ENCODE peak calls at places on chromosomes 7 and 10, in nine cellular contexts. O is lower leg skin; C is astrocyte; R is CD4-positive, alpha-beta T cell; D is heart right ventricle; G is keratinocyte; T is nephron progenitor cell; V is OCI-LY7; L is left lung. M is an unnamed sample.

GRCh38 chr10:102791754-102792153 is 45.5 kb downstream of the CYP17A1 start:
- DNase-seq in O (no peak), C (no peak), R (no peak), D (no peak), G (no peak), T (no peak), V (no peak), L (no peak), M (no peak)

GRCh38 chr10:93488956-93489528 is 6.9 kb upstream of the MYOF start:
- DNase-seq in O (no peak), C (no peak), R (no peak), D (no peak), G (no peak), T (no peak), V (no peak), L (no peak), M (no peak)

GRCh38 chr7:131104611-131105293 is 222.9 kb upstream of the MKLN1 start:
- DNase-seq in O (no peak), C (no peak), R (no peak), D (no peak), G (no peak), T (no peak), V (peak), L (no peak), M (no peak)

GRCh38 chr10:26437637-26438461 is at the start of gene APBB1IP:
- DNase-seq in O (peak), C (no peak), R (peak), D (peak), G (no peak), T (peak), V (peak), L (peak), M (peak)

GRCh38 chr10:3471927-3472704 is 299.5 kb upstream of the PITRM1 start:
- DNase-seq in O (peak), C (peak), R (no peak), D (no peak), G (no peak), T (no peak), V (no peak), L (no peak), M (no peak)

GRCh38 chr7:18866359-18867036 is 250.9 kb downstream of the TWIST1 start:
- DNase-seq in O (peak), C (peak), R (no peak), D (no peak), G (peak), T (no peak), V (no peak), L (no peak), M (peak)

GRCh38 chr7:326845-327304 is 36.9 kb downstream of the FOXL3 start:
- DNase-seq in O (no peak), C (no peak), R (no peak), D (no peak), G (no peak), T (no peak), V (no peak), L (no peak), M (no peak)

GRCh38 chr10:110634527-110635209 is 9.5 kb upstream of the RBM20 start:
- DNase-seq in O (no peak), C (no peak), R (no peak), D (peak), G (no peak), T (no peak), V (no peak), L (peak), M (no peak)

GRCh38 chr7:102415685-102416225 is 17.6 kb upstream of the ORAI2 start:
- DNase-seq in O (no peak), C (no peak), R (peak), D (peak), G (no peak), T (no peak), V (peak), L (no peak), M (no peak)

GRCh38 chr7:94391716-94392390 is 2.8 kb upstream of the COL1A2 start:
- DNase-seq in O (no peak), C (peak), R (no peak), D (no peak), G (no peak), T (peak), V (no peak), L (no peak), M (no peak)

GRCh38 chr7:106155027-106155426 is 42.9 kb upstream of the SYPL1 start:
- DNase-seq in O (no peak), C (no peak), R (no peak), D (no peak), G (no peak), T (no peak), V (no peak), L (no peak), M (no peak)

GRCh38 chr7:158529181-158530096 is 58.2 kb downstream of the PTPRN2 start:
- DNase-seq in O (no peak), C (no peak), R (no peak), D (no peak), G (no peak), T (no peak), V (no peak), L (peak), M (no peak)

GRCh38 chr10:49164587-49165188 is 23.5 kb downstream of the TMEM273 start:
- DNase-seq in O (no peak), C (no peak), R (no peak), D (no peak), G (no peak), T (peak), V (peak), L (no peak), M (peak)

GRCh38 chr10:3407208-3407607 is 234.6 kb upstream of the PITRM1 start:
- DNase-seq in O (peak), C (peak), R (no peak), D (no peak), G (no peak), T (no peak), V (no peak), L (no peak), M (no peak)

GRCh38 chr10:102744374-102745051 is 765 bp downstream of the WBP1L start:
- DNase-seq in O (peak), C (no peak), R (no peak), D (no peak), G (no peak), T (peak), V (peak), L (no peak), M (no peak)

GRCh38 chr7:28865494-28866257 is 92.5 kb downstream of the TRIL start:
- DNase-seq in O (no peak), C (no peak), R (no peak), D (no peak), G (no peak), T (no peak), V (no peak), L (no peak), M (no peak)

GRCh38 chr7:142854505-142855400 is at the start of gene EPHB6:
- DNase-seq in O (peak), C (peak), R (peak), D (peak), G (no peak), T (peak), V (peak), L (peak), M (no peak)

GRCh38 chr10:109920011-109920410 is 3.3 kb downstream of the XPNPEP1 start:
- DNase-seq in O (no peak), C (no peak), R (peak), D (no peak), G (no peak), T (no peak), V (no peak), L (no peak), M (no peak)

GRCh38 chr7:92707435-92707834 is 117.2 kb upstream of the FAM133B start:
- DNase-seq in O (no peak), C (no peak), R (no peak), D (no peak), G (no peak), T (no peak), V (no peak), L (no peak), M (no peak)

GRCh38 chr7:33596694-33597093 is 308.6 kb upstream of the BMPER start:
- DNase-seq in O (no peak), C (no peak), R (no peak), D (no peak), G (no peak), T (no peak), V (no peak), L (no peak), M (no peak)

GRCh38 chr10:19767876-19768275 is 48.4 kb upstream of the PLXDC2 start:
- DNase-seq in O (no peak), C (no peak), R (no peak), D (no peak), G (no peak), T (no peak), V (no peak), L (no peak), M (no peak)

GRCh38 chr10:29773675-29774091 is 138.9 kb upstream of the SVIL start:
- DNase-seq in O (no peak), C (no peak), R (no peak), D (no peak), G (no peak), T (no peak), V (no peak), L (no peak), M (no peak)

GRCh38 chr10:124653811-124654651 is 90.1 kb downstream of the FAM53B start:
- DNase-seq in O (no peak), C (peak), R (no peak), D (no peak), G (peak), T (no peak), V (no peak), L (peak), M (no peak)

GRCh38 chr10:91088300-91089140 is 131.9 kb upstream of the PCGF5 start:
- DNase-seq in O (no peak), C (no peak), R (no peak), D (no peak), G (no peak), T (no peak), V (peak), L (no peak), M (peak)

GRCh38 chr10:62231805-62232204 is 36.8 kb downstream of the RTKN2 start:
- DNase-seq in O (no peak), C (no peak), R (no peak), D (no peak), G (no peak), T (no peak), V (no peak), L (no peak), M (no peak)

GRCh38 chr7:363626-364025 is 73.7 kb downstream of the FOXL3 start:
- DNase-seq in O (no peak), C (no peak), R (peak), D (no peak), G (no peak), T (peak), V (no peak), L (peak), M (no peak)

GRCh38 chr10:2005546-2005945 is 268.2 kb upstream of the ADARB2 start:
- DNase-seq in O (no peak), C (no peak), R (no peak), D (no peak), G (no peak), T (no peak), V (no peak), L (no peak), M (no peak)

GRCh38 chr7:140679186-140679585 is 6.4 kb downstream of the ADCK2 start:
- DNase-seq in O (peak), C (no peak), R (no peak), D (no peak), G (no peak), T (no peak), V (no peak), L (no peak), M (no peak)

DNA sequence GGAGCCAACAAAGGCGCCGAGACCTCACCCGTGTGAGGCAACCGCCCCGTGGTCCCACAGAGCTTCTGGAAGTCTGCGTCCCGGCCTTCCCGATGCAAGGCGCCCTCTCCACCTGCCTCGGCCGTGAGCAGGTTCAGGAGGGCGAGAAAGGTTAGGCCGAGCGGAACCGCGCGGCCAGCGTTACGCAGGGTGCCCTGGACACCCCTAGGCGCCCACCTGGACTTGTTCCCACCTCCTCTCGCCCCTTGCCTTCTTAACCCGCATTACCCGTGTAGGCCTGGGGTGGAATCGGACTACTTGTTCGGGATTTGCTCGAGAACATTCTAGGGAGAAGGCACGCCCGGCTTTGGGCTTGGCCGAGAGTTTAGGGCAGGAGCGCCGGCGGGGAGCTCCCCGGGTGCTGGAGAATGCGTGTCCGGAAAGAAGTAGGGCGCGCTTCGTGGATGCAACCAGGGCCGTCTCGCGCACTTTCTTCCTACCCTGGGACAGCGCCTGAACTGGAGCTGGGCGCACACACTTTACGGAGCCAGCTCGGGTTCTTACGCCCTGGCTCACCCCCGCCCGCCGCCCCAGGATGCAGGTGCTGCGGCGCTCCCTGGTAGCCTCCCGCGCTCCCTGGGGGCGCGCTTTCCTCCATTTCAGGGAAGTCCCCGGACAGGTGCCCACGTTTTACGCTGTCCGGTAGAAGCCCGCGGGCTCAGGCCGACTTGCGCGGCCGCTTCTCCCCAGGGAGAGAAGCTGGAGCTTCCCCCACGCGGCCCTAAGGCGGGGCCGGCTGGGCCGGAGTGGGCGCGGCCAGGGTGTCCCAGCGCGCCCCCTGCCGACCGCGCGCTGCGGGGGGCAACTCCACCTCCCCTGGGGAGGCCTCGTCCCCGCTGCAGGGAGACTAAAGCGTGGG is 74.5 kb downstream of the INSIG1 start:
- DNase-seq in O (no peak), C (no peak), R (no peak), D (no peak), G (no peak), T (no peak), V (no peak), L (peak), M (no peak)
- TF ChIP-seq CTCF in O (no peak), C (no peak), R (no peak), D (no peak), G (peak), T (peak), V (peak), L (peak), M (peak)

GRCh38 chr7:9498303-9498702 is 1064.9 kb downstream of the NXPH1 start:
- DNase-seq in O (no peak), C (no peak), R (no peak), D (no peak), G (no peak), T (no peak), V (no peak), L (no peak), M (no peak)
- TF ChIP-seq CTCF in O (no peak), C (no peak), R (no peak), D (no peak), G (no peak), T (no peak), V (no peak), L (no peak), M (no peak)

DNA sequence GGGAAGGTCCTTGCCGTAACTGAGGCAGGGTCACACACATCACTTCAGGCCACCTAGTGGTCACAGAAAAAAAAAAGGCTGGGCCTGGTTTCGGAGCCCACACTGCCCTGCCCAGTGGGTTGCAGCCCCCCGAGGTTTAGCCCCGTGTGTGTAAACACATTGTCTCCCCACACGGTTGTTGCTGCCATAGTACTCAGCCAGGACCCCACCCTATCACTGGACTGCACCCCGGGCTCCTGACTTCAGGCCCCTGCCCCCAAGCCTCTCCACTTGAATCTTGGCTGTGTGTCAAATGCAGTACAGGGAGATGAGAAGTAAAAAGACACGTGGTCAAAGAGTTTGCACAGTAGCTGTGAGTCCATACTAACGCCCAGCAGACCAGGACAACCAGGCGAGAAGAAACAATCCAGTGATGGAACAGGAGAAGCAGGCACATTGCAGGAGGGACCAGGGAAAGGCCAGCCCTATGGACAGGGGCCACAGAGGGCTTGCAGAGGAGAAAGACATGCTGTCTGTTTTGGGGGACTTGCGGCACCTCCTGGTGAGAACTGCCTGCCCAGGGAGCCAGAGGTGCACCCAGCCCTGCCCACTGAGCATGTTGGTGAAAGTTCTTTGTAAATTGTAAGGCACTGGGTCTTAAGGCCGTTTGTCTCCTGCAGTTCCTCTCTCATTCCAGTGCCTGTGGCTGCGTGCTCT is 91.3 kb upstream of the MACROH2A2 start:
- DNase-seq in O (peak), C (no peak), R (no peak), D (no peak), G (no peak), T (no peak), V (peak), L (no peak), M (no peak)
- TF ChIP-seq CTCF in O (no peak), C (peak), R (no peak), D (no peak), G (peak), T (peak), V (peak), L (peak), M (peak)

GRCh38 chr10:97875391-97875790 is 25.7 kb downstream of the GOLGA7B start:
- DNase-seq in O (no peak), C (no peak), R (no peak), D (no peak), G (no peak), T (no peak), V (no peak), L (peak), M (no peak)
- TF ChIP-seq CTCF in O (no peak), C (no peak), R (no peak), D (no peak), G (no peak), T (no peak), V (no peak), L (no peak), M (no peak)

DNA sequence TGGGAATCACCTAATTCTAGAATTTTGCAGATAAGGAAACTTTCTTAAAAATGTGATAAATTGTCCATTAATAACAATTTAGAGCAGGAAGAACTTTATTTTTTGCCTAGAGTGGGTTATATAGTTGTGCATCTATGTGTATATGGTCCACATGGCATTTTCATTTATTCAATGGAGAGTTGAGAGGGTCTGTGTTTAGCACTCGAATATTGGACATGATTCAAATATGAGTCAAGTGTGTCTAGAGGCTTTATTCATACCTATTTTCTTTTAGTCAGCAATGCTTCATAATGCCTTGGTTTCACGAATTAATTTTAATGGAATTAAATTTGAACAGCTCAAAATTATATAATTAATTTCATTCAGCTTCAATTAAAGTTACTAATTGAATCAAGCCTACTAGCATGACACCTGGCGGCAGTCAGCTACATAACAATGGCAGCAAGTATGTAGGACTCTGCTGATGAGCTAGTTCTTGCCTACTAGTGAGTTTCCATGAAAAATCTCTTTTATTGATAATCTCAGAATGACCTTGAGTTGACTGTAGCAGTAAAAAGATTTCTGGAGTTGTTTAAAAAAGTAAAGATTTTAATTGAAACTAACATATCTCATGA is 17.7 kb downstream of the MDFIC start:
- DNase-seq in O (no peak), C (no peak), R (no peak), D (no peak), G (no peak), T (no peak), V (peak), L (no peak), M (no peak)
- TF ChIP-seq CTCF in O (no peak), C (no peak), R (no peak), D (no peak), G (no peak), T (no peak), V (peak), L (no peak), M (peak)

M was measured in GM12864.